ENCODE peak calls at places on chromosomes 1 and 21, in nine cellular contexts. D is HCT116, A is transverse colon, S is choroid plexus epithelial cell, Z is lower leg skin, T is cardiac fibroblast, H is BJ, Q is SJSA1, G is pancreas. Y is an unnamed sample.

GRCh38 chr1:200305806-200306205 is 104.0 kb downstream of the ZNF281 start:
- DNase-seq in D (no peak), A (no peak), S (no peak), Z (no peak), T (no peak), H (no peak), Q (no peak), G (no peak), Y (no peak)

GRCh38 chr1:7570311-7570710 is 200.8 kb upstream of the VAMP3 start:
- DNase-seq in D (no peak), A (peak; percentile 14), S (no peak), Z (no peak), T (no peak), H (no peak), Q (no peak), G (no peak), Y (no peak)

GRCh38 chr1:25204797-25205441 is 27.4 kb downstream of the SYF2 start:
- DNase-seq in D (peak; percentile 38), A (no peak), S (peak; percentile 75), Z (no peak), T (peak; percentile 75), H (no peak), Q (peak; percentile 49), G (no peak), Y (peak; percentile 68)

GRCh38 chr1:41023279-41023990 is 1.9 kb upstream of the SLFNL1 start:
- DNase-seq in D (no peak), A (no peak), S (peak; percentile 45), Z (no peak), T (peak; percentile 27), H (no peak), Q (no peak), G (no peak), Y (peak; percentile 71)

GRCh38 chr1:67850151-67850551 is 16.9 kb upstream of the GNG12 start:
- DNase-seq in D (peak; percentile 35), A (no peak), S (peak; percentile 70), Z (no peak), T (peak; percentile 75), H (no peak), Q (peak; percentile 74), G (no peak), Y (no peak)

GRCh38 chr1:27388337-27389005 is 4.0 kb upstream of the GPR3 start:
- DNase-seq in D (peak; percentile 61), A (peak; percentile 85), S (peak; percentile 57), Z (no peak), T (peak; percentile 57), H (no peak), Q (no peak), G (no peak), Y (peak; percentile 81)

GRCh38 chr1:221217029-221217428 is 337.8 kb downstream of the HLX start:
- DNase-seq in D (no peak), A (no peak), S (no peak), Z (no peak), T (peak; percentile 22), H (no peak), Q (no peak), G (no peak), Y (no peak)

GRCh38 chr21:42758721-42759593 is 105.5 kb downstream of the PDE9A start:
- DNase-seq in D (no peak), A (no peak), S (no peak), Z (no peak), T (no peak), H (no peak), Q (no peak), G (no peak), Y (no peak)

GRCh38 chr21:41377715-41378114 is 15.9 kb downstream of the MX2 start:
- DNase-seq in D (no peak), A (no peak), S (no peak), Z (no peak), T (no peak), H (no peak), Q (no peak), G (no peak), Y (no peak)

GRCh38 chr1:6200188-6200809 is 904 bp upstream of the RPL22 start:
- DNase-seq in D (no peak), A (no peak), S (no peak), Z (no peak), T (no peak), H (no peak), Q (no peak), G (peak; percentile 2), Y (peak; percentile 25)
- H3K4me3 ChIP-seq in D (peak overlapping the region; percentile 96), A (peak overlapping the region; percentile 94), S (peak overlapping the region; percentile 99), Z (no peak overlapping the region), T (peak overlapping the region; percentile 38), H (peak overlapping the region; percentile 98), Q (peak overlapping the region; percentile 86), G (no peak overlapping the region), Y (peak overlapping the region; percentile 99)

GRCh38 chr1:44616991-44617702 is 57.1 kb downstream of the TMEM53 start:
- DNase-seq in D (no peak), A (peak; percentile 26), S (no peak), Z (no peak), T (peak; percentile 18), H (no peak), Q (peak; percentile 12), G (peak; percentile 69), Y (peak; percentile 90)
- H3K4me3 ChIP-seq in D (no peak overlapping the region), A (peak overlapping the region; percentile 11), S (peak overlapping the region; percentile 37), Z (no peak overlapping the region), T (peak overlapping the region; percentile 22), H (peak overlapping the region; percentile 38), Q (peak overlapping the region; percentile 23), G (no peak overlapping the region), Y (peak overlapping the region; percentile 34)

GRCh38 chr1:214476229-214476957 is 75.0 kb downstream of the PTPN14 start:
- DNase-seq in D (peak; percentile 43), A (no peak), S (peak; percentile 52), Z (no peak), T (peak; percentile 54), H (no peak), Q (no peak), G (no peak), Y (no peak)
- H3K4me3 ChIP-seq in D (no peak overlapping the region), A (no peak overlapping the region), S (no peak overlapping the region), Z (no peak overlapping the region), T (no peak overlapping the region), H (no peak overlapping the region), Q (no peak overlapping the region), G (no peak overlapping the region), Y (no peak overlapping the region)

GRCh38 chr1:151002006-151002405 is 4.7 kb downstream of the MINDY1 start:
- DNase-seq in D (no peak), A (no peak), S (no peak), Z (no peak), T (no peak), H (no peak), Q (no peak), G (no peak), Y (no peak)

GRCh38 chr1:151002611-151003010 is 4.1 kb downstream of the MINDY1 start:
- DNase-seq in D (no peak), A (no peak), S (peak; percentile 53), Z (no peak), T (no peak), H (no peak), Q (no peak), G (no peak), Y (no peak)

GRCh38 chr1:151001592-151001991 is 5.1 kb downstream of the MINDY1 start:
- DNase-seq in D (no peak), A (no peak), S (no peak), Z (no peak), T (peak; percentile 41), H (no peak), Q (no peak), G (no peak), Y (no peak)

GRCh38 chr1:151005729-151006330 is 872 bp downstream of the MINDY1 start:
- DNase-seq in D (no peak), A (no peak), S (no peak), Z (no peak), T (no peak), H (no peak), Q (no peak), G (no peak), Y (no peak)

DNA sequence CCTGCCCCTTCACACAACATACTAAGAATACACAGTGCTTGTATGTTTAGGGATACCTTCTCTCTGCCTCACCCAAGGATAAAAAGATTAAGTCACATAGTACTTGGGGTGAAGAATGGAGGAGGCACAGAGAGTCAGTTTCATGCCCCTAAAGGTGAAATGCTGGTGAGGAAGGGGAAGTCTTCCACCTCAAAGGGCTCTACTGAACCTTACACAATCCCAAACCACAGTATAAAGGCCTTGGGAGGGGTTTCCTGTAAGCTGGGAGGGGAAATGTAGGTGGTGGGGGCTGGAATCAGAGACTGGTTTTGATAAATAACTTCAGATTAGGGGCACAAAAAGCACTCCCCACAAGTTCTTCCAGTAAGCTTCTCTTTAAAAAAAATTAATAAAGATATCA is 3.5 kb downstream of the MINDY1 start:
- DNase-seq in D (no peak), A (no peak), S (no peak), Z (no peak), T (no peak), H (no peak), Q (no peak), G (no peak), Y (no peak)
- H3K4me3 ChIP-seq in D (no peak overlapping the region), A (no peak overlapping the region), S (no peak overlapping the region), Z (no peak overlapping the region), T (no peak overlapping the region), H (no peak overlapping the region), Q (no peak overlapping the region), G (no peak overlapping the region), Y (no peak overlapping the region)

GRCh38 chr1:206022766-206023165 is 929 bp downstream of the CTSE start:
- DNase-seq in D (no peak), A (no peak), S (no peak), Z (no peak), T (no peak), H (no peak), Q (no peak), G (no peak), Y (no peak)

GRCh38 chr1:206021796-206022365 is 1.8 kb downstream of the CTSE start:
- DNase-seq in D (no peak), A (no peak), S (peak; percentile 62), Z (no peak), T (peak; percentile 47), H (no peak), Q (peak; percentile 29), G (no peak), Y (no peak)

GRCh38 chr1:206025283-206025820 is 1.7 kb upstream of the CTSE start:
- DNase-seq in D (no peak), A (no peak), S (no peak), Z (no peak), T (no peak), H (no peak), Q (no peak), G (no peak), Y (no peak)

GRCh38 chr1:206021008-206021795 is 2.5 kb downstream of the CTSE start:
- DNase-seq in D (no peak), A (no peak), S (no peak), Z (no peak), T (no peak), H (no peak), Q (peak; percentile 7), G (no peak), Y (no peak)

DNA sequence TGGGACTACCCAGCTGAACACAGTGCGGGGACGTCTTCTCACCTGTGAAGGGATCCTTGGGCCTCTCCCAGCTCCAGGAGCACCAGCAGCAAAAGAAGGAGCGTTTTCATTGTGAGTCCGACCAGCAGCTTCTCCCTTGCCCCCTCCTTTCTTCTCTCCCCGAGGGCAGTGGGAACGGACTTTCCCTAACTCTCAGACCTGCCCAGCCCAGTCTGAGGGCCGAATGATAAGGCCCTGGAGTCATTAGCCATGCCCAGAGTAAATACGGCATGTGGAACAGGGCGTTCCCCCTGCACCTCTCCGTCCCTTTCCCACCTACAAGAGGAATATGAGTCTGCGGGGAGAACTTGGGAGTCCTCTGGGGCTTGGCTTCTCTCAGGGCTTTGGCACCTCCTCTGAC is at the start of gene CTSE:
- DNase-seq in D (no peak), A (peak; percentile 57), S (no peak), Z (no peak), T (no peak), H (no peak), Q (no peak), G (no peak), Y (no peak)
- H3K4me3 ChIP-seq in D (no peak within 1 kb of the TSS), A (no peak within 1 kb of the TSS), S (no peak within 1 kb of the TSS), Z (no peak within 1 kb of the TSS), T (no peak within 1 kb of the TSS), H (no peak within 1 kb of the TSS), Q (no peak within 1 kb of the TSS), G (no peak within 1 kb of the TSS), Y (no peak within 1 kb of the TSS)

Y was measured in H7.